ENCODE peak calls at places on chromosome 17, in six cellular contexts. V is frontal cortex, T is heart right ventricle, L is astrocyte, P is ACHN, Y is astrocyte of the spinal cord. G is an unnamed sample.

GRCh38 chr17:79811036-79811887 is 14.4 kb upstream of the CBX8 start:
- DNase-seq in L (no peak), P (peak; percentile 69), V (peak; percentile 82), Y (no peak), T (no peak), G (peak; percentile 40)

GRCh38 chr17:73705594-73705993 is 61.3 kb upstream of the SDK2 start:
- DNase-seq in P (peak; percentile 32), L (peak; percentile 15), Y (peak; percentile 14), T (no peak), V (no peak), G (peak; percentile 32)

GRCh38 chr17:13417551-13417950 is 184.2 kb downstream of the HS3ST3A1 start:
- DNase-seq in P (no peak), L (no peak), Y (no peak), V (no peak), T (no peak), G (no peak)

GRCh38 chr17:44549736-44550135 is 7.5 kb upstream of the FZD2 start:
- DNase-seq in L (no peak), Y (no peak), T (no peak), P (no peak), V (no peak), G (no peak)

GRCh38 chr17:62189377-62189776 is 124.3 kb upstream of the MED13 start:
- DNase-seq in L (no peak), T (no peak), P (no peak), V (no peak), Y (no peak), G (no peak)

GRCh38 chr17:46118969-46119368 is 74.3 kb downstream of the KANSL1 start:
- DNase-seq in Y (no peak), V (no peak), L (no peak), P (no peak), T (no peak), G (no peak)

GRCh38 chr17:12618557-12618956 is 47.1 kb upstream of the MYOCD start:
- DNase-seq in V (no peak), T (no peak), Y (peak; percentile 71), P (no peak), L (peak; percentile 73), G (peak; percentile 74)

GRCh38 chr17:49341356-49341755 is 20.7 kb downstream of the ZNF652 start:
- DNase-seq in Y (no peak), T (no peak), V (no peak), P (peak; percentile 61), L (no peak), G (no peak)

GRCh38 chr17:10737168-10737622 is 7.4 kb upstream of the TMEM220 start:
- DNase-seq in Y (peak; percentile 51), V (peak; percentile 31), T (peak; percentile 54), L (peak; percentile 29), P (peak; percentile 67), G (peak; percentile 66)

GRCh38 chr17:69729937-69730336 is 315.4 kb downstream of the MAP2K6 start:
- DNase-seq in T (no peak), Y (peak; percentile 53), P (no peak), V (no peak), L (peak; percentile 66), G (peak; percentile 94)

GRCh38 chr17:71224824-71225575 is 895.8 kb upstream of the SOX9 start:
- DNase-seq in Y (peak; percentile 40), L (peak; percentile 47), T (no peak), V (no peak), P (no peak), G (no peak)

GRCh38 chr17:45016823-45017222 is 34.6 kb downstream of the DCAKD start:
- DNase-seq in L (no peak), Y (no peak), P (peak; percentile 32), V (no peak), T (no peak), G (peak; percentile 56)

GRCh38 chr17:511001-511690 is 158.5 kb upstream of the RPH3AL start:
- DNase-seq in Y (peak; percentile 38), L (peak; percentile 76), V (no peak), T (no peak), P (no peak), G (peak; percentile 45)

GRCh38 chr17:55731586-55732250 is 9.1 kb upstream of the TMEM100 start:
- DNase-seq in Y (peak; percentile 78), P (no peak), T (peak; percentile 78), V (no peak), L (no peak), G (no peak)

G was measured in epithelial cell of esophagus.